ENCODE peak calls at places on chromosome 1, in eight cellular contexts. H is T follicular helper cell; D is cardiac fibroblast; S is endothelial cell; W is spleen; J is activated gamma-delta T cell treated with anti-CD3 and anti-CD28 coated beads, Interleukin-2, amount 50 U/mL, for 16 hours; V is heart right ventricle; F is colonic mucosa. X is an unnamed sample.

GRCh38 chr1:45929257-45929687 is 125.9 kb downstream of the MAST2 start:
- DNase-seq in H (no peak), D (peak), S (no peak), W (no peak), J (no peak), V (no peak), F (no peak), X (peak)

GRCh38 chr1:100936194-100936967 is 40.5 kb downstream of the SLC30A7 start:
- DNase-seq in H (no peak), D (no peak), S (no peak), W (no peak), J (no peak), V (no peak), F (no peak), X (no peak)

GRCh38 chr1:2449636-2450454 is 26.2 kb upstream of the PLCH2 start:
- DNase-seq in H (no peak), D (peak), S (no peak), W (no peak), J (no peak), V (no peak), F (no peak), X (no peak)

GRCh38 chr1:232244426-232244825 is 385.5 kb downstream of the SIPA1L2 start:
- DNase-seq in H (no peak), D (no peak), S (no peak), W (no peak), J (no peak), V (no peak), F (no peak), X (no peak)

GRCh38 chr1:174999926-175000696 is at the start of gene CACYBP:
- DNase-seq in H (peak), D (peak), S (no peak), W (peak), J (peak), V (peak), F (peak), X (peak)

GRCh38 chr1:9297831-9298230 is 5.1 kb downstream of the SPSB1 start:
- DNase-seq in H (no peak), D (no peak), S (no peak), W (no peak), J (no peak), V (no peak), F (no peak), X (no peak)

GRCh38 chr1:207009945-207010344 is 22.6 kb downstream of the C1orf116 start:
- DNase-seq in H (no peak), D (no peak), S (no peak), W (no peak), J (no peak), V (no peak), F (no peak), X (no peak)

GRCh38 chr1:204673909-204674701 is 11.4 kb downstream of the LRRN2 start:
- DNase-seq in H (no peak), D (no peak), S (no peak), W (no peak), J (no peak), V (no peak), F (no peak), X (no peak)

GRCh38 chr1:18651727-18652126 is 21.1 kb downstream of the PAX7 start:
- DNase-seq in H (peak), D (no peak), S (no peak), W (no peak), J (no peak), V (no peak), F (no peak), X (no peak)

GRCh38 chr1:181396171-181396670 is 87.1 kb upstream of the CACNA1E start:
- DNase-seq in H (peak), D (no peak), S (no peak), W (no peak), J (no peak), V (no peak), F (no peak), X (no peak)

GRCh38 chr1:168136709-168137514 is at the start of gene GPR161:
- DNase-seq in H (no peak), D (peak), S (peak), W (peak), J (no peak), V (peak), F (peak), X (peak)